ENCODE peak calls at places on chromosomes 13 and 19, in five cellular contexts. One of them, this sample, is unnamed.

GRCh38 chr19:12955996-12956395 is 1.0 kb downstream of the GADD45GIP1 start:
- DNase-seq in retina: no peak
- DNase-seq in nucleus accumbens: no peak
- DNase-seq in NCI-H2081: no peak
- DNase-seq in C1 segment of cervical spinal cord: no peak
- DNase-seq in this sample: no peak

GRCh38 chr13:21638319-21639282 is 32.3 kb upstream of the FGF9 start:
- DNase-seq in nucleus accumbens: no peak
- DNase-seq in retina: peak
- DNase-seq in C1 segment of cervical spinal cord: no peak
- DNase-seq in NCI-H2081: peak
- DNase-seq in this sample: no peak

GRCh38 chr19:19627442-19627715 is 641 bp downstream of the LPAR2 start:
- DNase-seq in C1 segment of cervical spinal cord: no peak
- DNase-seq in NCI-H2081: no peak
- DNase-seq in nucleus accumbens: no peak
- DNase-seq in retina: no peak
- DNase-seq in this sample: no peak

GRCh38 chr19:23774156-23774971 is 15.7 kb upstream of the ZNF681 start:
- DNase-seq in NCI-H2081: no peak
- DNase-seq in retina: no peak
- DNase-seq in C1 segment of cervical spinal cord: no peak
- DNase-seq in nucleus accumbens: no peak
- DNase-seq in this sample: no peak

GRCh38 chr19:7159105-7159933 is 89.8 kb downstream of the ZNF557 start:
- DNase-seq in C1 segment of cervical spinal cord: peak
- DNase-seq in retina: no peak
- DNase-seq in nucleus accumbens: no peak
- DNase-seq in NCI-H2081: peak
- DNase-seq in this sample: no peak

GRCh38 chr19:49515767-49516166 is 3.3 kb downstream of the FCGRT start:
- DNase-seq in nucleus accumbens: no peak
- DNase-seq in retina: no peak
- DNase-seq in C1 segment of cervical spinal cord: peak
- DNase-seq in NCI-H2081: no peak
- DNase-seq in this sample: peak

GRCh38 chr19:38977445-38978314 is 2.1 kb upstream of the FBXO17 start:
- DNase-seq in C1 segment of cervical spinal cord: no peak
- DNase-seq in NCI-H2081: no peak
- DNase-seq in retina: no peak
- DNase-seq in nucleus accumbens: no peak
- DNase-seq in this sample: no peak

GRCh38 chr13:26323127-26323526 is 69.2 kb downstream of the CDK8 start:
- DNase-seq in nucleus accumbens: no peak
- DNase-seq in C1 segment of cervical spinal cord: no peak
- DNase-seq in retina: no peak
- DNase-seq in NCI-H2081: no peak
- DNase-seq in this sample: no peak

GRCh38 chr19:51146751-51147150 is 4.7 kb downstream of the SIGLEC7 start:
- DNase-seq in retina: no peak
- DNase-seq in nucleus accumbens: no peak
- DNase-seq in C1 segment of cervical spinal cord: no peak
- DNase-seq in NCI-H2081: no peak
- DNase-seq in this sample: no peak

GRCh38 chr19:58538257-58539168 is 5.4 kb upstream of the TRIM28 start:
- DNase-seq in nucleus accumbens: no peak
- DNase-seq in C1 segment of cervical spinal cord: no peak
- DNase-seq in retina: peak
- DNase-seq in NCI-H2081: no peak
- DNase-seq in this sample: no peak

GRCh38 chr19:43618921-43619261 is 538 bp downstream of the ZNF428 start:
- DNase-seq in nucleus accumbens: no peak
- DNase-seq in NCI-H2081: peak
- DNase-seq in retina: no peak
- DNase-seq in C1 segment of cervical spinal cord: no peak
- DNase-seq in this sample: no peak

GRCh38 chr13:107960301-107960700 is 255.0 kb downstream of the LIG4 start:
- DNase-seq in C1 segment of cervical spinal cord: no peak
- DNase-seq in retina: no peak
- DNase-seq in NCI-H2081: no peak
- DNase-seq in nucleus accumbens: no peak
- DNase-seq in this sample: no peak

GRCh38 chr19:58386166-58386575 is 898 bp upstream of the RPS5 start:
- DNase-seq in NCI-H2081: no peak
- DNase-seq in nucleus accumbens: no peak
- DNase-seq in retina: no peak
- DNase-seq in C1 segment of cervical spinal cord: no peak
- DNase-seq in this sample: no peak

GRCh38 chr19:10603084-10603872 is 16.2 kb upstream of the AP1M2 start:
- DNase-seq in retina: no peak
- DNase-seq in nucleus accumbens: peak
- DNase-seq in NCI-H2081: no peak
- DNase-seq in C1 segment of cervical spinal cord: no peak
- DNase-seq in this sample: no peak

GRCh38 chr13:21014666-21015170 is 46.7 kb downstream of the LATS2 start:
- DNase-seq in NCI-H2081: no peak
- DNase-seq in nucleus accumbens: no peak
- DNase-seq in retina: peak
- DNase-seq in C1 segment of cervical spinal cord: no peak
- DNase-seq in this sample: no peak

GRCh38 chr19:50287331-50287730 is 41.8 kb downstream of the KCNC3 start:
- DNase-seq in nucleus accumbens: no peak
- DNase-seq in NCI-H2081: no peak
- DNase-seq in C1 segment of cervical spinal cord: no peak
- DNase-seq in retina: no peak
- DNase-seq in this sample: no peak

GRCh38 chr13:67100723-67101122 is 129.4 kb downstream of the PCDH9 start:
- DNase-seq in retina: no peak
- DNase-seq in C1 segment of cervical spinal cord: no peak
- DNase-seq in NCI-H2081: no peak
- DNase-seq in nucleus accumbens: no peak
- DNase-seq in this sample: no peak

GRCh38 chr19:28289294-28290063 is 923.5 kb downstream of the UQCRFS1 start:
- DNase-seq in retina: peak
- DNase-seq in nucleus accumbens: peak
- DNase-seq in C1 segment of cervical spinal cord: peak
- DNase-seq in NCI-H2081: peak
- DNase-seq in this sample: peak

GRCh38 chr13:95378603-95379002 is 77.4 kb upstream of the ABCC4 start:
- DNase-seq in retina: no peak
- DNase-seq in NCI-H2081: no peak
- DNase-seq in nucleus accumbens: no peak
- DNase-seq in C1 segment of cervical spinal cord: no peak
- DNase-seq in this sample: no peak

GRCh38 chr13:66635526-66635925 is 594.6 kb downstream of the PCDH9 start:
- DNase-seq in retina: no peak
- DNase-seq in C1 segment of cervical spinal cord: no peak
- DNase-seq in NCI-H2081: no peak
- DNase-seq in nucleus accumbens: no peak
- DNase-seq in this sample: no peak

GRCh38 chr19:17968376-17968775 is 1.5 kb downstream of the KCNN1 start:
- DNase-seq in C1 segment of cervical spinal cord: no peak
- DNase-seq in nucleus accumbens: no peak
- DNase-seq in NCI-H2081: no peak
- DNase-seq in retina: no peak
- DNase-seq in this sample: no peak

GRCh38 chr19:29836409-29836825 is 24.6 kb downstream of the CCNE1 start:
- DNase-seq in retina: no peak
- DNase-seq in nucleus accumbens: no peak
- DNase-seq in NCI-H2081: no peak
- DNase-seq in C1 segment of cervical spinal cord: no peak
- DNase-seq in this sample: no peak

GRCh38 chr19:46601318-46602224 is at the start of gene CALM3:
- DNase-seq in nucleus accumbens: peak
- DNase-seq in retina: no peak
- DNase-seq in NCI-H2081: no peak
- DNase-seq in C1 segment of cervical spinal cord: no peak
- DNase-seq in this sample: no peak

GRCh38 chr19:5960005-5961001 is 17.6 kb downstream of the RANBP3 start:
- DNase-seq in retina: peak
- DNase-seq in NCI-H2081: peak
- DNase-seq in C1 segment of cervical spinal cord: no peak
- DNase-seq in nucleus accumbens: peak
- DNase-seq in this sample: no peak

GRCh38 chr13:35818577-35819165 is 312.5 kb downstream of the DCLK1 start:
- DNase-seq in NCI-H2081: peak
- DNase-seq in nucleus accumbens: no peak
- DNase-seq in C1 segment of cervical spinal cord: no peak
- DNase-seq in retina: peak
- DNase-seq in this sample: no peak

GRCh38 chr19:30071871-30072270 is 129.8 kb downstream of the URI1 start:
- DNase-seq in nucleus accumbens: no peak
- DNase-seq in C1 segment of cervical spinal cord: no peak
- DNase-seq in retina: no peak
- DNase-seq in NCI-H2081: no peak
- DNase-seq in this sample: no peak